ENCODE peak calls at places on chromosomes 6 and 20, in seven cellular contexts. I, E, N, C, R, S and D are unnamed samples.

GRCh38 chr6:170295519-170296422 is 4.9 kb upstream of the DLL1 start:
- DNase-seq in E (peak; percentile 63), C (no peak), I (peak; percentile 86), N (peak; percentile 42), R (peak; percentile 61), S (no peak), D (no peak)

GRCh38 chr6:25280617-25280990 is 1.4 kb downstream of the CARMIL1 start:
- DNase-seq in N (no peak), R (no peak), S (no peak), E (no peak), C (no peak), I (no peak), D (no peak)

GRCh38 chr6:125924169-125924568 is 32.4 kb upstream of the HINT3 start:
- DNase-seq in C (no peak), S (no peak), R (no peak), I (no peak), N (no peak), E (no peak), D (no peak)

GRCh38 chr6:130055271-130055670 is 36.9 kb downstream of the L3MBTL3 start:
- DNase-seq in I (no peak), R (no peak), N (no peak), C (no peak), E (no peak), S (no peak), D (no peak)

GRCh38 chr6:149961728-149962425 is 1.9 kb upstream of the ULBP1 start:
- DNase-seq in N (no peak), R (peak; percentile 82), E (peak; percentile 69), C (no peak), S (no peak), I (peak; percentile 49), D (no peak)

GRCh38 chr6:56143796-56144195 is 103.6 kb downstream of the COL21A1 start:
- DNase-seq in C (no peak), S (no peak), R (peak; percentile 2), E (no peak), N (no peak), I (no peak), D (no peak)

GRCh38 chr6:63530984-63531383 is 41.3 kb upstream of the LOC128125822 start:
- DNase-seq in S (no peak), N (no peak), C (no peak), I (no peak), R (no peak), E (no peak), D (no peak)

GRCh38 chr6:25682324-25682723 is 30.3 kb downstream of the SCGN start:
- DNase-seq in C (no peak), E (no peak), N (no peak), R (no peak), I (no peak), S (no peak), D (no peak)

GRCh38 chr6:125753218-125753936 is 3.9 kb downstream of the HEY2 start:
- DNase-seq in S (no peak), E (no peak), I (no peak), C (no peak), N (no peak), R (no peak), D (no peak)

GRCh38 chr6:150599199-150600002 is at the start of gene PLEKHG1:
- DNase-seq in R (peak; percentile 88), E (peak; percentile 76), I (peak; percentile 88), C (peak; percentile 29), S (no peak), N (peak; percentile 82), D (peak; percentile 79)

GRCh38 chr6:166307981-166308768 is at the start of gene PRR18:
- DNase-seq in I (peak; percentile 53), N (no peak), C (no peak), E (peak; percentile 20), S (no peak), R (peak; percentile 13), D (no peak)

GRCh38 chr20:38270869-38271608 is 10.5 kb upstream of the KIAA1755 start:
- DNase-seq in C (no peak), R (peak; percentile 92), S (no peak), N (peak; percentile 72), I (no peak), E (no peak), D (peak; percentile 73)

GRCh38 chr6:31402324-31403282 is 792 bp upstream of the MICA start:
- DNase-seq in I (peak; percentile 26), S (no peak), R (no peak), E (peak; percentile 42), N (no peak), C (no peak), D (no peak)

GRCh38 chr20:11328839-11329238 is 588.9 kb upstream of the BTBD3 start:
- DNase-seq in N (no peak), S (no peak), C (no peak), R (no peak), I (no peak), E (no peak), D (no peak)

GRCh38 chr20:10065154-10065833 is 30.5 kb downstream of the ANKEF1 start:
- DNase-seq in N (no peak), C (no peak), R (peak; percentile 23), S (no peak), E (no peak), I (no peak), D (no peak)

GRCh38 chr6:122438975-122439374 is 32.6 kb downstream of the SERINC1 start:
- DNase-seq in N (no peak), E (no peak), S (no peak), R (no peak), I (no peak), C (no peak), D (no peak)

GRCh38 chr6:14635195-14635594 is 517.6 kb downstream of the CD83 start:
- DNase-seq in E (peak; percentile 62), C (no peak), S (no peak), N (no peak), I (no peak), R (no peak), D (no peak)

GRCh38 chr20:50283370-50283769 is 92.7 kb downstream of the CEBPB start:
- DNase-seq in I (no peak), E (no peak), N (no peak), S (no peak), C (no peak), R (no peak), D (peak; percentile 9)